ENCODE peak calls at places on chromosomes 11 and 22, in six cellular contexts. Z is astrocyte of the spinal cord, L is hepatocyte, Q is GM12878, N is sigmoid colon, X is lower leg skin. W is an unnamed sample.

GRCh38 chr11:125155100-125155444 is 9.5 kb upstream of the PKNOX2 start:
- DNase-seq in Z (no peak), L (no peak), Q (no peak), N (no peak), X (no peak), W (no peak)

GRCh38 chr11:8055836-8056526 is 25.0 kb upstream of the TUB start:
- DNase-seq in Z (no peak), L (peak), Q (no peak), N (peak), X (no peak), W (no peak)

GRCh38 chr11:118699508-118700220 is 20.2 kb upstream of the TREH start:
- DNase-seq in Z (no peak), L (no peak), Q (no peak), N (peak), X (no peak), W (no peak)

GRCh38 chr11:64870176-64870892 is 8.1 kb downstream of the EHD1 start:
- DNase-seq in Z (peak), L (peak), Q (no peak), N (peak), X (no peak), W (peak)

GRCh38 chr11:20933958-20934357 is 264.6 kb downstream of the NELL1 start:
- DNase-seq in Z (no peak), L (no peak), Q (no peak), N (no peak), X (no peak), W (no peak)

GRCh38 chr22:32920032-32920628 is 118.6 kb downstream of the TIMP3 start:
- DNase-seq in Z (no peak), L (peak), Q (no peak), N (peak), X (peak), W (no peak)

GRCh38 chr11:4493480-4493818 is 11.0 kb downstream of the OR52K1 start:
- DNase-seq in Z (no peak), L (no peak), Q (no peak), N (no peak), X (no peak), W (no peak)

GRCh38 chr22:35111244-35111643 is 45.3 kb downstream of the ISX start:
- DNase-seq in Z (no peak), L (peak), Q (no peak), N (no peak), X (no peak), W (no peak)

GRCh38 chr11:4044971-4045646 is 49.5 kb upstream of the RRM1 start:
- DNase-seq in Z (no peak), L (no peak), Q (no peak), N (no peak), X (peak), W (no peak)

GRCh38 chr11:67265633-67266423 is 445 bp upstream of the GRK2 start:
- DNase-seq in Z (no peak), L (peak), Q (no peak), N (peak), X (no peak), W (peak)

GRCh38 chr11:94851864-94852581 is 83.9 kb downstream of the AMOTL1 start:
- DNase-seq in Z (no peak), L (no peak), Q (no peak), N (no peak), X (peak), W (no peak)

GRCh38 chr11:72814831-72815618 is 814 bp downstream of the ATG16L2 start:
- DNase-seq in Z (peak), L (peak), Q (no peak), N (no peak), X (no peak), W (peak)

GRCh38 chr22:32822188-32822877 is 20.8 kb downstream of the TIMP3 start:
- DNase-seq in Z (no peak), L (no peak), Q (no peak), N (no peak), X (no peak), W (no peak)

GRCh38 chr11:18727499-18728236 is 1.7 kb upstream of the IGSF22 start:
- DNase-seq in Z (peak), L (peak), Q (no peak), N (no peak), X (no peak), W (peak)

GRCh38 chr22:19961201-19961580 is 19.6 kb upstream of the TXNRD2 start:
- DNase-seq in Z (no peak), L (no peak), Q (no peak), N (no peak), X (no peak), W (no peak)

GRCh38 chr11:113663567-113663966 is 42.5 kb downstream of the TMPRSS5 start:
- DNase-seq in Z (no peak), L (peak), Q (no peak), N (no peak), X (no peak), W (no peak)

GRCh38 chr22:26394787-26395186 is 34.3 kb upstream of the ASPHD2 start:
- DNase-seq in Z (no peak), L (no peak), Q (no peak), N (no peak), X (no peak), W (no peak)

GRCh38 chr11:66559141-66559861 is 9.1 kb downstream of the CTSF start:
- DNase-seq in Z (no peak), L (no peak), Q (no peak), N (peak), X (no peak), W (no peak)

GRCh38 chr11:24198458-24198857 is 298.4 kb upstream of the LUZP2 start:
- DNase-seq in Z (no peak), L (peak), Q (no peak), N (no peak), X (no peak), W (no peak)

GRCh38 chr22:37499789-37500188 is 13.6 kb upstream of the MFNG start:
- DNase-seq in Z (no peak), L (no peak), Q (no peak), N (no peak), X (no peak), W (no peak)

GRCh38 chr11:2234963-2235362 is 35.4 kb downstream of the ASCL2 start:
- DNase-seq in Z (no peak), L (no peak), Q (no peak), N (peak), X (no peak), W (no peak)

GRCh38 chr22:26620197-26620596 is 1.6 kb upstream of the CRYBA4 start:
- DNase-seq in Z (no peak), L (no peak), Q (no peak), N (no peak), X (no peak), W (no peak)

GRCh38 chr22:49116486-49116885 is 711.2 kb downstream of the BRD1 start:
- DNase-seq in Z (no peak), L (no peak), Q (no peak), N (no peak), X (no peak), W (no peak)

GRCh38 chr11:32331792-32332191 is 103.5 kb downstream of the WT1 start:
- DNase-seq in Z (no peak), L (no peak), Q (no peak), N (no peak), X (no peak), W (no peak)

GRCh38 chr11:33691051-33691864 is 9.4 kb downstream of the C11orf91 start:
- DNase-seq in Z (peak), L (peak), Q (no peak), N (no peak), X (no peak), W (no peak)

GRCh38 chr11:36741515-36741914 is 143.5 kb upstream of the RAG2 start:
- DNase-seq in Z (no peak), L (no peak), Q (no peak), N (no peak), X (no peak), W (no peak)

GRCh38 chr11:2299773-2300172 is 1.9 kb downstream of the C11orf21 start:
- DNase-seq in Z (no peak), L (no peak), Q (no peak), N (no peak), X (no peak), W (no peak)

GRCh38 chr11:124075841-124076571 is 34.9 kb upstream of the OR10G7 start:
- DNase-seq in Z (no peak), L (no peak), Q (no peak), N (no peak), X (no peak), W (peak)

GRCh38 chr11:118017631-118018315 is 31.6 kb downstream of the IL10RA start:
- DNase-seq in Z (no peak), L (no peak), Q (no peak), N (no peak), X (no peak), W (no peak)

GRCh38 chr22:42960146-42960509 is 54.8 kb downstream of the PACSIN2 start:
- DNase-seq in Z (no peak), L (no peak), Q (no peak), N (no peak), X (no peak), W (no peak)

GRCh38 chr22:29944339-29944738 is 61.4 kb downstream of the MTMR3 start:
- DNase-seq in Z (no peak), L (no peak), Q (no peak), N (no peak), X (no peak), W (no peak)
- H3K4me3 ChIP-seq in Z (no peak), L (no peak), Q (no peak), N (no peak), X (no peak), W (no peak)

GRCh38 chr11:121104223-121104831 is 3.3 kb downstream of the TECTA start:
- DNase-seq in Z (no peak), L (no peak), Q (no peak), N (peak), X (no peak), W (peak)
- TF ChIP-seq CTCF in Z (no peak), L (no peak), Q (peak), N (no peak), X (no peak), W (no peak)

DNA sequence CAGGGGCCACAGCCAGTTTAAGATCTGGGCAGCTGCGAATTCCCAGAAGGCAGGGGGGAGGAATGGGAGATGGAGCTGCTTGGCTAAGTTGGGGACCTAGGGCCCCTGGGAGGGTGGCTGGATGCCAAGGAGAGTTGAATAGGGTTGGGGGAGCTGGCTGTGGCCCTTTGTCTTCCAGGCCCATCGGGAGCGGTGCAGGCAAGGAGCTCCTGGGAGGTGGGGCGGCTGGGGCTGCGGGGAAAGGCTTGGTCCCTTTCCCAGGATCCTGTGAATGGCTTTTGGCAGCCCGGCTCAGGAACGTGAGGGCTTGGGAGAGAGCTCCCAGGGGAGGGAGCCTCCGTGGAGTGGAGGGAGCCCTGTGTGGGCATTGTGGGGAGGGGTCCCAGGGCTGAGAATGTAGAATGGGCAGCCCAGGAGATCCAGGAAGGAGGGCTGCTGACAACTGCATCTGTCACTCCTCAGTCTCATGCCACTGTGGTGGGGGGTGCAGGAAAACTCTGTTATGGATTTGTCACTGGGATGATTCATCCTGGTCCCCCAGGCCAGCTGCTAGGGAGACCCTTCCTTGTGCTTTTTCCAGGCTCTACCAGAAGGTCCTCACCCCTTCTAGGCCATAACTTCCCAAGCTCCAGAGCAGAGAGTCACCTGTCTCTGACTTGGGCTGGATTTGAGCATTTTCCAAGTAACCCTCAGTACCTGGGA is 6.0 kb downstream of the FREY1 start:
- DNase-seq in Z (no peak), L (no peak), Q (no peak), N (peak), X (no peak), W (no peak)
- H3K4me3 ChIP-seq in Z (peak), L (peak), Q (no peak), N (peak), X (no peak), W (no peak)

GRCh38 chr22:38824587-38824986 is 19.2 kb downstream of the NPTXR start:
- DNase-seq in Z (peak), L (peak), Q (no peak), N (peak), X (no peak), W (peak)
- TF ChIP-seq CTCF in Z (peak), L (peak), Q (peak), N (no peak), X (no peak), W (peak)

GRCh38 chr11:111913031-111913861 is 712 bp downstream of the HSPB2 start:
- DNase-seq in Z (no peak), L (no peak), Q (no peak), N (peak), X (no peak), W (no peak)
- H3K4me3 ChIP-seq in Z (no peak), L (no peak), Q (no peak), N (peak), X (peak), W (no peak)

GRCh38 chr22:44165286-44165874 is 15.3 kb upstream of the PARVG start:
- DNase-seq in Z (no peak), L (no peak), Q (no peak), N (no peak), X (no peak), W (no peak)

GRCh38 chr22:44168206-44168605 is 12.5 kb upstream of the PARVG start:
- DNase-seq in Z (no peak), L (no peak), Q (no peak), N (no peak), X (no peak), W (no peak)

GRCh38 chr22:44166448-44166847 is 14.3 kb upstream of the PARVG start:
- DNase-seq in Z (no peak), L (no peak), Q (no peak), N (no peak), X (no peak), W (no peak)

GRCh38 chr22:44166877-44167276 is 13.8 kb upstream of the PARVG start:
- DNase-seq in Z (no peak), L (no peak), Q (no peak), N (no peak), X (no peak), W (no peak)

DNA sequence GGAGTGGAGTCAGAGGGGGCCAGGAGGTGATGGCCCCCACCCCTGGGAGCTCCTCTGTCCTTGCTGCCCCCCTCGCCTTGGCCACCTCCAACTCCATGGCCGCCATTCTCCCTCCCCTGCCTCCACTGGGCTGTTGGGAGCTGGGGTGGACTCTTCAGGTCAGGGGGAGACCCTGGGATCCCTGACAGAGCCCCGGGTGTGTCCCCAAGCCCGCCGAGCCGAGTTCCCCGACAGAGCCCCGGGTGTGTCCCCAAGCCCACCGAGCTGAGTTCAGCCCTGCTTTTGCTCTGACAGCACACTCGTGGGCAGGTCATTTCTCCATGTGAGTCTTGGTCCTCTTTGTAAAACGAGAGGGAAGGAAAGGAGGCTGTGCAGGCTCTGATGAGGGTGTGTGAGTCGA is 13.2 kb upstream of the PARVG start:
- DNase-seq in Z (no peak), L (no peak), Q (no peak), N (no peak), X (no peak), W (no peak)
- TF ChIP-seq CTCF in Z (no peak), L (no peak), Q (no peak), N (no peak), X (no peak), W (no peak)

GRCh38 chr11:29956076-29956556 is 60.7 kb downstream of the KCNA4 start:
- DNase-seq in Z (no peak), L (no peak), Q (no peak), N (no peak), X (no peak), W (no peak)
- H3K4me3 ChIP-seq in Z (no peak), L (no peak), Q (no peak), N (no peak), X (no peak), W (no peak)

GRCh38 chr11:43646767-43647166 is 33.8 kb upstream of the HSD17B12 start:
- DNase-seq in Z (no peak), L (no peak), Q (no peak), N (no peak), X (no peak), W (peak)

GRCh38 chr11:43644626-43645299 is 35.8 kb upstream of the HSD17B12 start:
- DNase-seq in Z (peak), L (peak), Q (no peak), N (no peak), X (no peak), W (peak)

GRCh38 chr11:43648888-43649287 is 31.6 kb upstream of the HSD17B12 start:
- DNase-seq in Z (no peak), L (no peak), Q (no peak), N (no peak), X (no peak), W (no peak)

GRCh38 chr11:43639920-43640319 is 40.6 kb upstream of the HSD17B12 start:
- DNase-seq in Z (no peak), L (no peak), Q (no peak), N (no peak), X (no peak), W (no peak)

GRCh38 chr11:43643898-43644625 is 36.5 kb upstream of the HSD17B12 start:
- DNase-seq in Z (peak), L (peak), Q (peak), N (peak), X (peak), W (peak)
- TF ChIP-seq CTCF in Z (no peak), L (no peak), Q (no peak), N (no peak), X (no peak), W (no peak)